ENCODE peak calls at places on chromosomes 6 and 20, in four cellular contexts. One of them, this sample, is unnamed.

GRCh38 chr6:52399511-52400315 is 20.4 kb upstream of the EFHC1 start:
- DNase-seq in WTC11: peak; percentile 40
- DNase-seq in GM12878: no peak
- DNase-seq in HepG2: peak; percentile 77
- DNase-seq in this sample: peak; percentile 54

GRCh38 chr6:135102191-135102590 is 47.6 kb upstream of the HBS1L start:
- DNase-seq in WTC11: no peak
- DNase-seq in HepG2: no peak
- DNase-seq in GM12878: no peak
- DNase-seq in this sample: no peak

GRCh38 chr20:52172392-52173047 is 19.1 kb downstream of the ZFP64 start:
- DNase-seq in GM12878: no peak
- DNase-seq in HepG2: no peak
- DNase-seq in WTC11: no peak
- DNase-seq in this sample: no peak

GRCh38 chr6:163554663-163555062 is 140.1 kb downstream of the QKI start:
- DNase-seq in GM12878: no peak
- DNase-seq in HepG2: peak; percentile 66
- DNase-seq in WTC11: peak; percentile 75
- DNase-seq in this sample: peak; percentile 71

GRCh38 chr20:64115171-64115911 is 8.0 kb upstream of the NPBWR2 start:
- DNase-seq in HepG2: no peak
- DNase-seq in GM12878: no peak
- DNase-seq in WTC11: no peak
- DNase-seq in this sample: no peak

GRCh38 chr20:62710886-62711702 is 2.5 kb downstream of the NTSR1 start:
- DNase-seq in GM12878: no peak
- DNase-seq in WTC11: no peak
- DNase-seq in HepG2: no peak
- DNase-seq in this sample: peak; percentile 85

GRCh38 chr6:150622941-150623874 is 23.5 kb downstream of the PLEKHG1 start:
- DNase-seq in GM12878: peak; percentile 87
- DNase-seq in HepG2: no peak
- DNase-seq in WTC11: no peak
- DNase-seq in this sample: no peak

GRCh38 chr6:92132446-92132845 is 1286.9 kb downstream of the EPHA7 start:
- DNase-seq in GM12878: no peak
- DNase-seq in WTC11: no peak
- DNase-seq in HepG2: no peak
- DNase-seq in this sample: no peak

GRCh38 chr20:20849126-20849525 is 136.7 kb upstream of the RALGAPA2 start:
- DNase-seq in WTC11: no peak
- DNase-seq in GM12878: no peak
- DNase-seq in HepG2: no peak
- DNase-seq in this sample: no peak

GRCh38 chr6:149254241-149254640 is 63.3 kb upstream of the TAB2 start:
- DNase-seq in HepG2: no peak
- DNase-seq in WTC11: no peak
- DNase-seq in GM12878: no peak
- DNase-seq in this sample: no peak

GRCh38 chr6:137712587-137712986 is 154.5 kb upstream of the TNFAIP3 start:
- DNase-seq in WTC11: no peak
- DNase-seq in HepG2: no peak
- DNase-seq in GM12878: no peak
- DNase-seq in this sample: no peak

GRCh38 chr6:121349596-121349995 is 15.3 kb upstream of the TBC1D32 start:
- DNase-seq in GM12878: no peak
- DNase-seq in WTC11: no peak
- DNase-seq in HepG2: no peak
- DNase-seq in this sample: no peak

GRCh38 chr6:49606696-49607390 is 29.8 kb downstream of the RHAG start:
- DNase-seq in WTC11: no peak
- DNase-seq in HepG2: peak; percentile 91
- DNase-seq in GM12878: peak; percentile 11
- DNase-seq in this sample: peak; percentile 81

GRCh38 chr20:51365670-51366069 is 176.8 kb downstream of the NFATC2 start:
- DNase-seq in WTC11: no peak
- DNase-seq in GM12878: no peak
- DNase-seq in HepG2: no peak
- DNase-seq in this sample: no peak

GRCh38 chr6:26205161-26205624 is 118.0 kb downstream of the HFE start:
- DNase-seq in HepG2: peak; percentile 84
- DNase-seq in GM12878: no peak
- DNase-seq in WTC11: peak; percentile 65
- DNase-seq in this sample: peak; percentile 83

GRCh38 chr6:122735618-122736017 is 43.9 kb upstream of the FABP7 start:
- DNase-seq in WTC11: no peak
- DNase-seq in GM12878: no peak
- DNase-seq in HepG2: no peak
- DNase-seq in this sample: no peak

GRCh38 chr6:93889713-93890112 is 470.4 kb upstream of the EPHA7 start:
- DNase-seq in WTC11: no peak
- DNase-seq in GM12878: no peak
- DNase-seq in HepG2: no peak
- DNase-seq in this sample: no peak

GRCh38 chr20:41249371-41249770 is 68.2 kb downstream of the ZHX3 start:
- DNase-seq in HepG2: no peak
- DNase-seq in GM12878: no peak
- DNase-seq in WTC11: no peak
- DNase-seq in this sample: no peak

GRCh38 chr20:35903843-35904242 is 50.5 kb downstream of the SCAND1 start:
- DNase-seq in GM12878: no peak
- DNase-seq in WTC11: no peak
- DNase-seq in HepG2: no peak
- DNase-seq in this sample: peak; percentile 33

GRCh38 chr6:150088481-150089154 is 19.7 kb upstream of the ULBP3 start:
- DNase-seq in WTC11: no peak
- DNase-seq in GM12878: no peak
- DNase-seq in HepG2: no peak
- DNase-seq in this sample: no peak

GRCh38 chr6:45569210-45569945 is 191.6 kb upstream of the SUPT3H start:
- DNase-seq in GM12878: no peak
- DNase-seq in WTC11: no peak
- DNase-seq in HepG2: no peak
- DNase-seq in this sample: no peak

DNA sequence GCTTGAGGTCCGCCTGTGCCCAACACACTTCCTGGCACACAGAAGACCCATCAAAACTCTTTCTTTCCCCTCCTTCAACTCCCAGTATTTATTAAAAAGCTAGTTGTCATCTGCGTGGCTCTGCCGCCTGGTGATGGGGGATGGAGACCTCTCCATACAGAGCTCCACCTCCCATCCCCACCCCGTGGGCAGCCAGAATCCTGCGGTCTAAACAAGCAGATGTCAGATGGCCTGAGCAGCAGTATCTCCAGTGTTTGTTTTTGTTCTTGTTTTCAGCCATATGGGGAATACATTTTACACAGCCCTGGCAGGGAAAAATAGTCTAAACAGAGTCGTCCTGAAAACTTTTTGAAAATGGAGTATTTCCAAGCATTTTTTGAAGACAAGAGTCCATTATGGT is 91.3 kb downstream of the TCP11 start:
- DNase-seq in HepG2: no peak
- DNase-seq in WTC11: no peak
- DNase-seq in GM12878: no peak
- DNase-seq in this sample: peak; percentile 31
- TF ChIP-seq CBFB in HepG2: no peak
- TF ChIP-seq CBFB in WTC11: no peak
- TF ChIP-seq CBFB in GM12878: no peak
- TF ChIP-seq CBFB in this sample: no peak

GRCh38 chr20:47726632-47727031 is 58.6 kb downstream of the SULF2 start:
- DNase-seq in WTC11: no peak
- DNase-seq in GM12878: no peak
- DNase-seq in HepG2: no peak
- DNase-seq in this sample: no peak

GRCh38 chr20:47727170-47727880 is 58.0 kb downstream of the SULF2 start:
- DNase-seq in HepG2: no peak
- DNase-seq in GM12878: peak; percentile 81
- DNase-seq in WTC11: no peak
- DNase-seq in this sample: no peak

GRCh38 chr20:47730744-47731143 is 54.5 kb downstream of the SULF2 start:
- DNase-seq in GM12878: no peak
- DNase-seq in HepG2: no peak
- DNase-seq in WTC11: no peak
- DNase-seq in this sample: no peak

GRCh38 chr20:47725248-47725973 is 59.9 kb downstream of the SULF2 start:
- DNase-seq in GM12878: peak; percentile 63
- DNase-seq in WTC11: peak; percentile 79
- DNase-seq in HepG2: peak; percentile 98
- DNase-seq in this sample: peak; percentile 85

GRCh38 chr20:47727909-47728361 is 57.3 kb downstream of the SULF2 start:
- DNase-seq in WTC11: no peak
- DNase-seq in HepG2: no peak
- DNase-seq in GM12878: no peak
- DNase-seq in this sample: no peak
- TF ChIP-seq CBFB in WTC11: no peak
- TF ChIP-seq CBFB in HepG2: no peak
- TF ChIP-seq CBFB in GM12878: no peak
- TF ChIP-seq CBFB in this sample: no peak

GRCh38 chr6:86331265-86331840 is 606.0 kb upstream of the HTR1E start:
- DNase-seq in WTC11: no peak
- DNase-seq in HepG2: no peak
- DNase-seq in GM12878: no peak
- DNase-seq in this sample: no peak
- TF ChIP-seq CBFB in WTC11: no peak
- TF ChIP-seq CBFB in HepG2: no peak
- TF ChIP-seq CBFB in GM12878: no peak
- TF ChIP-seq CBFB in this sample: no peak

GRCh38 chr6:8664700-8665099 is 229.4 kb upstream of the SLC35B3 start:
- DNase-seq in GM12878: no peak
- DNase-seq in WTC11: no peak
- DNase-seq in HepG2: no peak
- DNase-seq in this sample: no peak
- TF ChIP-seq CBFB in GM12878: no peak
- TF ChIP-seq CBFB in WTC11: no peak
- TF ChIP-seq CBFB in HepG2: no peak
- TF ChIP-seq CBFB in this sample: no peak

GRCh38 chr6:44193307-44193910 is 23.3 kb upstream of the MYMX start:
- DNase-seq in GM12878: no peak
- DNase-seq in WTC11: no peak
- DNase-seq in HepG2: no peak
- DNase-seq in this sample: no peak

GRCh38 chr6:44192428-44193041 is 24.2 kb upstream of the MYMX start:
- DNase-seq in GM12878: no peak
- DNase-seq in WTC11: no peak
- DNase-seq in HepG2: no peak
- DNase-seq in this sample: no peak

GRCh38 chr6:44188819-44189218 is 27.9 kb upstream of the MYMX start:
- DNase-seq in WTC11: no peak
- DNase-seq in GM12878: no peak
- DNase-seq in HepG2: peak; percentile 59
- DNase-seq in this sample: no peak

GRCh38 chr6:44189257-44189656 is 27.5 kb upstream of the MYMX start:
- DNase-seq in GM12878: no peak
- DNase-seq in WTC11: no peak
- DNase-seq in HepG2: no peak
- DNase-seq in this sample: peak; percentile 12

DNA sequence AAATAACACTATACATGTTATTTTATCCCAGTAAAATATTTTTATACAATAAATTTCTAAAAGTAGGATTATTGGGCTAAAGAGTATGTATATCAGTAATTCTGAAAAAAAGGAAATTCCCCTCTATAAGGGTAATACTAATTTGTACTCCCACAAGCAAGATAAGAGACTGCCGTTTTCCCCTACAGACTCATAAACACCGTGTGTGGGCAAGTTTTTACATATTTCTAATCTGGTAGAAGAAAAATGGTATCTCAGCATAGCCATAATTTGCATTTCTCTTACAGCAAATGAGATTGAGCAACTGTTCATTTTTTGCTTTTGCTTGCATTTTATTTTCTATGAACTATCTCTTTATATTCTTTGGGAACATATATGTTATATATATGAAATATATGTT is 26.0 kb upstream of the MYMX start:
- DNase-seq in WTC11: no peak
- DNase-seq in HepG2: no peak
- DNase-seq in GM12878: peak; percentile 27
- DNase-seq in this sample: no peak
- TF ChIP-seq CBFB in WTC11: no peak
- TF ChIP-seq CBFB in HepG2: no peak
- TF ChIP-seq CBFB in GM12878: no peak
- TF ChIP-seq CBFB in this sample: no peak